ENCODE peak calls at places on chromosomes 16 and 17, in six cellular contexts. S is BE2C, K is SW480, T is activated T-cell treated with anti-CD3 and anti-CD28 coated beads for 48 hours, I is T-cell, R is frontal cortex. C is an unnamed sample.
A peak's percentile ranks its signal among the peaks of the same experiment; 100 is the strongest.

GRCh38 chr17:75152971-75153853 is 1.1 kb downstream of the JPT1 start:
- DNase-seq in S (peak; percentile 55), K (peak; percentile 69), T (peak; percentile 30), I (no peak), R (no peak), C (no peak)

GRCh38 chr16:47317465-47318240 is 143.2 kb downstream of the ITFG1 start:
- DNase-seq in S (no peak), K (no peak), T (no peak), I (no peak), R (no peak), C (no peak)

GRCh38 chr17:83054518-83055125 is 24.8 kb upstream of the METRNL start:
- DNase-seq in S (no peak), K (no peak), T (no peak), I (no peak), R (no peak), C (no peak)

GRCh38 chr16:53058882-53059281 is 4.1 kb downstream of the CHD9 start:
- DNase-seq in S (no peak), K (no peak), T (no peak), I (no peak), R (no peak), C (no peak)

GRCh38 chr17:78174870-78175642 is 6.7 kb downstream of the SYNGR2 start:
- DNase-seq in S (no peak), K (no peak), T (no peak), I (no peak), R (no peak), C (no peak)

GRCh38 chr16:71674229-71674628 is 48.2 kb downstream of the MARVELD3 start:
- DNase-seq in S (no peak), K (no peak), T (no peak), I (no peak), R (no peak), C (no peak)

GRCh38 chr17:18004345-18004744 is 31.7 kb downstream of the DRC3 start:
- DNase-seq in S (no peak), K (no peak), T (no peak), I (no peak), R (no peak), C (no peak)

GRCh38 chr17:43570518-43570928 is 24.4 kb upstream of the ETV4 start:
- DNase-seq in S (no peak), K (peak; percentile 71), T (no peak), I (no peak), R (no peak), C (no peak)

GRCh38 chr17:1229354-1229890 is 40.8 kb upstream of the BHLHA9 start:
- DNase-seq in S (no peak), K (peak; percentile 32), T (peak; percentile 19), I (peak; percentile 11), R (peak; percentile 74), C (no peak)

GRCh38 chr17:64492481-64493109 is 4.3 kb downstream of the POLG2 start:
- DNase-seq in S (no peak), K (no peak), T (no peak), I (no peak), R (no peak), C (no peak)

GRCh38 chr17:41456206-41456605 is 11.0 kb downstream of the KRT32 start:
- DNase-seq in S (no peak), K (peak; percentile 29), T (no peak), I (no peak), R (no peak), C (no peak)

GRCh38 chr17:45846646-45847045 is 2.0 kb downstream of the SPPL2C start:
- DNase-seq in S (no peak), K (no peak), T (no peak), I (no peak), R (peak; percentile 12), C (no peak)

GRCh38 chr17:2239170-2239551 is 64.4 kb downstream of the SMG6 start:
- DNase-seq in S (no peak), K (no peak), T (no peak), I (no peak), R (no peak), C (no peak)

GRCh38 chr17:49972486-49973270 is 3.7 kb downstream of the DLX4 start:
- DNase-seq in S (no peak), K (no peak), T (no peak), I (no peak), R (no peak), C (no peak)

GRCh38 chr17:39863918-39864746 is at the start of gene IKZF3:
- DNase-seq in S (peak; percentile 43), K (peak; percentile 64), T (peak; percentile 86), I (peak; percentile 62), R (no peak), C (no peak)